ENCODE peak calls at places on chromosomes 3 and 15, in six cellular contexts. E is endodermal cell, I is astrocyte of the spinal cord, P is spleen, X is kidney epithelial cell, Y is iris pigment epithelial cell. H is an unnamed sample.

GRCh38 chr3:48565591-48566400 is 2.2 kb upstream of the UCN2 start:
- DNase-seq in X (no peak), P (no peak), E (no peak), Y (peak; percentile 68), I (peak; percentile 78), H (peak; percentile 86)

GRCh38 chr15:99909914-99910313 is 176.7 kb upstream of the LYSMD4 start:
- DNase-seq in X (no peak), I (no peak), Y (no peak), P (no peak), E (peak; percentile 80), H (peak; percentile 9)

GRCh38 chr15:81163961-81164800 is 30.1 kb downstream of the CFAP161 start:
- DNase-seq in X (no peak), Y (peak; percentile 94), I (peak; percentile 71), P (no peak), E (no peak), H (no peak)

GRCh38 chr3:117523407-117523806 is 813.8 kb downstream of the TUSC7 start:
- DNase-seq in X (no peak), I (no peak), E (peak; percentile 51), Y (no peak), P (no peak), H (no peak)

GRCh38 chr3:194307849-194308248 is 43.3 kb downstream of the CPN2 start:
- DNase-seq in X (no peak), P (peak; percentile 64), Y (no peak), I (no peak), E (peak; percentile 27), H (no peak)

GRCh38 chr3:101179637-101180036 is 140.7 kb downstream of the IMPG2 start:
- DNase-seq in E (no peak), X (no peak), I (no peak), P (no peak), Y (peak; percentile 67), H (peak; percentile 70)

GRCh38 chr3:123620338-123620737 is 35.5 kb upstream of the HACD2 start:
- DNase-seq in I (no peak), E (no peak), Y (no peak), X (no peak), P (no peak), H (no peak)

GRCh38 chr3:101244212-101244575 is 76.2 kb downstream of the IMPG2 start:
- DNase-seq in I (no peak), E (no peak), Y (no peak), P (no peak), X (no peak), H (no peak)

H was measured in ELR.